ENCODE peak calls at places on chromosomes 16 and 17, in eight cellular contexts. I, U, Q, S, A, E, G and J are unnamed samples.

GRCh38 chr16:25256821-25257503 is 683 bp downstream of the ZKSCAN2 start:
- DNase-seq in G (peak; percentile 15), I (peak; percentile 44), S (peak; percentile 47), Q (peak; percentile 10), E (no peak), A (no peak), U (peak; percentile 34), J (no peak)

GRCh38 chr16:68357521-68357922 is 46.7 kb downstream of the PRMT7 start:
- DNase-seq in S (no peak), I (no peak), G (no peak), E (peak; percentile 47), A (no peak), U (no peak), Q (no peak), J (no peak)

GRCh38 chr16:89924298-89924924 is 1.3 kb downstream of the TUBB3 start:
- DNase-seq in I (peak; percentile 68), E (no peak), A (peak; percentile 32), G (peak; percentile 44), U (peak; percentile 91), Q (peak; percentile 44), S (no peak), J (no peak)

GRCh38 chr17:69814031-69814430 is 261.0 kb upstream of the KCNJ16 start:
- DNase-seq in A (no peak), E (no peak), U (no peak), I (no peak), S (no peak), G (no peak), Q (peak; percentile 77), J (no peak)

GRCh38 chr17:7632492-7632894 is 2.6 kb downstream of the SHBG start:
- DNase-seq in G (peak; percentile 54), I (peak; percentile 66), U (peak; percentile 62), A (peak; percentile 65), S (peak; percentile 48), E (no peak), Q (peak; percentile 74), J (no peak)

GRCh38 chr16:76265434-76266045 is 11.7 kb upstream of the CNTNAP4 start:
- DNase-seq in Q (peak; percentile 44), G (peak; percentile 1), E (no peak), I (no peak), U (peak; percentile 48), S (no peak), A (peak; percentile 60), J (no peak)

GRCh38 chr17:7742729-7743128 is 25.2 kb downstream of the DNAH2 start:
- DNase-seq in S (no peak), G (no peak), A (no peak), I (no peak), Q (no peak), U (no peak), E (no peak), J (peak; percentile 19)

GRCh38 chr16:29737713-29738112 is 8.1 kb downstream of the C16orf54 start:
- DNase-seq in Q (no peak), I (no peak), U (no peak), G (no peak), E (no peak), A (no peak), S (no peak), J (peak; percentile 8)

GRCh38 chr16:89345663-89346150 is 128.2 kb downstream of the ZNF778 start:
- DNase-seq in E (no peak), S (peak; percentile 43), I (no peak), U (no peak), G (no peak), Q (peak; percentile 60), A (no peak), J (peak; percentile 52)

GRCh38 chr17:27540300-27541105 is 84.3 kb downstream of the KSR1 start:
- DNase-seq in S (peak; percentile 94), I (no peak), E (peak; percentile 83), G (peak; percentile 100), U (no peak), Q (peak; percentile 35), A (peak; percentile 97), J (peak; percentile 94)

GRCh38 chr17:57953219-57953618 is 2.0 kb downstream of the CUEDC1 start:
- DNase-seq in S (no peak), U (no peak), Q (no peak), E (no peak), A (no peak), G (no peak), I (no peak), J (peak; percentile 26)
- TF ChIP-seq CTCF in S (no peak), U (no peak), Q (no peak), E (no peak), A (no peak), G (no peak), I (no peak), J (no peak)

GRCh38 chr17:44934745-44935105 is 12.8 kb downstream of the KIF18B start:
- DNase-seq in G (no peak), A (no peak), I (no peak), U (no peak), S (peak; percentile 21), Q (no peak), E (no peak), J (peak; percentile 25)

GRCh38 chr17:44935116-44935515 is 12.5 kb downstream of the KIF18B start:
- DNase-seq in Q (no peak), S (peak; percentile 38), A (no peak), E (no peak), I (no peak), U (no peak), G (no peak), J (peak; percentile 54)

GRCh38 chr17:44932526-44933097 is 15.0 kb downstream of the KIF18B start:
- DNase-seq in E (no peak), Q (no peak), G (no peak), A (no peak), S (peak; percentile 13), I (no peak), U (no peak), J (peak; percentile 51)

GRCh38 chr17:44932096-44932495 is 15.5 kb downstream of the KIF18B start:
- DNase-seq in I (no peak), S (peak; percentile 7), G (no peak), U (no peak), E (no peak), A (no peak), Q (no peak), J (peak; percentile 31)

DNA sequence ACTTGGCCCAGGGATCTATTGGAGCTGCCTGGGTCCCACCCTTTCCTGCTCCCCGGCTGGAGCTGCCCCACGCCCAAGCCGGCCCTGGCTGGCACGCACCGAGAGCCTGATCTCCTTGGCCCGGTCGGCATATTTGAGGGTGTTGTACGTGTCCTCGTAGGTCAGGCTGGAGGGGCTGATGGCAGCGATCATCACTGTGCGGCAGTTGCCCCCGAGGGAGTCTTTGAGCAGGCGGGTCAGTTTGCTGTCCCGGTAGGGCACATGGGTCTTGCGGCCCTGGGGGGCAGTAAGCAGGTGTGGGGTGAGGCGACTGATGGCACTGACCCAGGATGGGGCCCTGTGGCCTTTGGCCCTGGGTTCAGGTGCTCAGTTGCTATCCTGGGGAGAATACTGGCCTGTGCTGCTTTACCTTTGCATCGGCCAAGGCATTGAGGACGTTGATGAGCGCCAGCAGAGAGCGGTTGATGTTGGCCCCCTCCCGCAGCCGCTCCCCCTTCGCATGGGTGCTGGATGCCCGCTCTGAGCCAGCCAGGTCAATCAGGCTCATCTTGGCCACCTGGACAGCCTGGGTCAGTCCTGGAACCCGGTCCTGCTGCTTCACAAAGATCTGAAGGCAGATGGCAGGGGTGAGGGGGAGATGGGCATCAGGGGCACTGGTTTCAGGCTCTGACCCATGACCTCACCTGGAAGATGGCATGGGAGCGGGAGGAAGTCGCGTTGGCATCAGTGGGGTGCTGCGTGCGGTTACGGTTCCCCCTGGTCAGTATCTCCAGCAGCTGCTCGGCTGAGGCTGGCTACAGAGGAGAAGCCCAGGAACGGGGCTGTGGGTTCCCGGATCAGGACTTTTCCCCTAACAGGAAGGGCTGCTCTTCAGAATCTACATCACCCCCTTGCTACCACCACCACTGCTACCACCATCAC is 13.5 kb downstream of the KIF18B start:
- DNase-seq in U (no peak), Q (no peak), G (no peak), I (no peak), S (peak; percentile 37), E (no peak), A (no peak), J (peak; percentile 37)
- TF ChIP-seq CTCF in U (no peak), Q (no peak), G (no peak), I (no peak), S (no peak), E (no peak), A (no peak), J (no peak)

DNA sequence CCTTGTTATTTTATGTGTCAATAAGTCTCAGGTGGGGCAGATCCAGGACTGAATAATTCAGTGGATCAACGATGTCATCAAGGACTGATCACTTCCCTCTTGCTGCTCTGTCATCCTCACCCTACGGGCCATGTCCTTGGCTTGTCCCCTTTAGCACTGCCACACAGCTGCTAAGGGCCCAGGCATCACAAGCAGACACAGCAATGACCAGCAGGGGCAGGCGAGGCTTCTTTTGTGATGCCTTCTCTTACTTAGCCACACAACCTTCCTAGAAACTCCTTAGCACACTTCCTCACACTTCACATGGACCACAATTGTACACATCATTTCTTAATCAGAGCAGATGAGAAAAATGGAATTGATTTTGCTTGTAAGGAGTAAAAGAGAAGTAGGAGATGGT is 356.3 kb upstream of the SOX9 start:
- DNase-seq in S (no peak), E (no peak), I (peak; percentile 63), Q (peak; percentile 41), G (no peak), U (peak; percentile 37), A (no peak), J (no peak)
- TF ChIP-seq CTCF in S (no peak), E (no peak), I (peak; percentile 34), Q (peak; percentile 54), G (peak; percentile 11), U (peak; percentile 71), A (peak; percentile 9), J (no peak)

GRCh38 chr17:68247445-68248198 is at the start of gene AMZ2:
- DNase-seq in U (peak; percentile 97), I (peak; percentile 97), Q (peak; percentile 91), S (peak; percentile 96), E (peak; percentile 97), G (peak; percentile 91), A (peak; percentile 88), J (peak; percentile 98)
- TF ChIP-seq CTCF in U (no peak), I (no peak), Q (no peak), S (no peak), E (no peak), G (no peak), A (no peak), J (no peak)